ENCODE peak calls at places on chromosomes 7 and 10, in seven cellular contexts. One of them, this sample, is unnamed.

GRCh38 chr10:124472071-124472470 is 10.4 kb downstream of the LHPP start:
- DNase-seq in gastrocnemius medialis: no peak
- DNase-seq in Karpas-422: no peak
- DNase-seq in CD4-positive, CD25-positive, alpha-beta regulatory T cell: no peak
- DNase-seq in NCI-H774: no peak
- DNase-seq in GDM1: no peak
- DNase-seq in T-cell: no peak
- DNase-seq in this sample: no peak

GRCh38 chr10:46551701-46552525 is 4.5 kb downstream of the GPRIN2 start:
- DNase-seq in NCI-H774: no peak
- DNase-seq in CD4-positive, CD25-positive, alpha-beta regulatory T cell: no peak
- DNase-seq in Karpas-422: no peak
- DNase-seq in gastrocnemius medialis: peak
- DNase-seq in GDM1: no peak
- DNase-seq in T-cell: no peak
- DNase-seq in this sample: no peak

GRCh38 chr10:100132427-100132826 is 50.8 kb upstream of the CPN1 start:
- DNase-seq in NCI-H774: no peak
- DNase-seq in gastrocnemius medialis: no peak
- DNase-seq in GDM1: no peak
- DNase-seq in CD4-positive, CD25-positive, alpha-beta regulatory T cell: no peak
- DNase-seq in T-cell: no peak
- DNase-seq in Karpas-422: no peak
- DNase-seq in this sample: no peak

GRCh38 chr7:130841416-130841815 is 107.4 kb upstream of the KLF14 start:
- DNase-seq in GDM1: no peak
- DNase-seq in gastrocnemius medialis: no peak
- DNase-seq in CD4-positive, CD25-positive, alpha-beta regulatory T cell: no peak
- DNase-seq in T-cell: peak
- DNase-seq in Karpas-422: no peak
- DNase-seq in NCI-H774: no peak
- DNase-seq in this sample: no peak

GRCh38 chr7:116271980-116272886 is 61.9 kb downstream of the TES start:
- DNase-seq in NCI-H774: no peak
- DNase-seq in T-cell: no peak
- DNase-seq in CD4-positive, CD25-positive, alpha-beta regulatory T cell: no peak
- DNase-seq in Karpas-422: no peak
- DNase-seq in GDM1: no peak
- DNase-seq in gastrocnemius medialis: peak
- DNase-seq in this sample: peak

GRCh38 chr7:50821457-50821977 is 38.8 kb upstream of the GRB10 start:
- DNase-seq in NCI-H774: peak
- DNase-seq in T-cell: no peak
- DNase-seq in CD4-positive, CD25-positive, alpha-beta regulatory T cell: no peak
- DNase-seq in Karpas-422: no peak
- DNase-seq in GDM1: no peak
- DNase-seq in gastrocnemius medialis: peak
- DNase-seq in this sample: no peak

GRCh38 chr10:130244928-130245495 is 108.8 kb downstream of the GLRX3 start:
- DNase-seq in T-cell: no peak
- DNase-seq in Karpas-422: no peak
- DNase-seq in CD4-positive, CD25-positive, alpha-beta regulatory T cell: no peak
- DNase-seq in gastrocnemius medialis: no peak
- DNase-seq in NCI-H774: no peak
- DNase-seq in GDM1: no peak
- DNase-seq in this sample: no peak

GRCh38 chr7:44740040-44740439 is 8.6 kb upstream of the ZMIZ2 start:
- DNase-seq in NCI-H774: no peak
- DNase-seq in GDM1: no peak
- DNase-seq in CD4-positive, CD25-positive, alpha-beta regulatory T cell: no peak
- DNase-seq in T-cell: no peak
- DNase-seq in gastrocnemius medialis: no peak
- DNase-seq in Karpas-422: no peak
- DNase-seq in this sample: no peak

GRCh38 chr10:93076871-93077270 is 3.2 kb downstream of the CYP26A1 start:
- DNase-seq in GDM1: no peak
- DNase-seq in Karpas-422: no peak
- DNase-seq in NCI-H774: no peak
- DNase-seq in gastrocnemius medialis: no peak
- DNase-seq in T-cell: no peak
- DNase-seq in CD4-positive, CD25-positive, alpha-beta regulatory T cell: no peak
- DNase-seq in this sample: no peak

GRCh38 chr7:87538052-87538451 is 62.6 kb upstream of the ABCB4 start:
- DNase-seq in CD4-positive, CD25-positive, alpha-beta regulatory T cell: no peak
- DNase-seq in gastrocnemius medialis: no peak
- DNase-seq in NCI-H774: no peak
- DNase-seq in Karpas-422: no peak
- DNase-seq in T-cell: no peak
- DNase-seq in GDM1: no peak
- DNase-seq in this sample: no peak

GRCh38 chr7:79386688-79387422 is 66.6 kb downstream of the MAGI2 start:
- DNase-seq in GDM1: no peak
- DNase-seq in gastrocnemius medialis: no peak
- DNase-seq in CD4-positive, CD25-positive, alpha-beta regulatory T cell: no peak
- DNase-seq in Karpas-422: no peak
- DNase-seq in NCI-H774: no peak
- DNase-seq in T-cell: no peak
- DNase-seq in this sample: no peak

GRCh38 chr7:155279787-155280445 is 17.8 kb upstream of the INSIG1 start:
- DNase-seq in NCI-H774: no peak
- DNase-seq in T-cell: no peak
- DNase-seq in GDM1: no peak
- DNase-seq in Karpas-422: no peak
- DNase-seq in gastrocnemius medialis: no peak
- DNase-seq in CD4-positive, CD25-positive, alpha-beta regulatory T cell: no peak
- DNase-seq in this sample: no peak

GRCh38 chr10:28381465-28381864 is 78.6 kb upstream of the MPP7 start:
- DNase-seq in gastrocnemius medialis: no peak
- DNase-seq in CD4-positive, CD25-positive, alpha-beta regulatory T cell: no peak
- DNase-seq in T-cell: no peak
- DNase-seq in Karpas-422: no peak
- DNase-seq in NCI-H774: no peak
- DNase-seq in GDM1: no peak
- DNase-seq in this sample: no peak

GRCh38 chr7:44131173-44132009 is 8.0 kb upstream of the POLD2 start:
- DNase-seq in GDM1: no peak
- DNase-seq in Karpas-422: peak
- DNase-seq in CD4-positive, CD25-positive, alpha-beta regulatory T cell: no peak
- DNase-seq in gastrocnemius medialis: no peak
- DNase-seq in T-cell: no peak
- DNase-seq in NCI-H774: peak
- DNase-seq in this sample: no peak

GRCh38 chr10:121722665-121723064 is 124.4 kb upstream of the FGFR2 start:
- DNase-seq in T-cell: no peak
- DNase-seq in GDM1: no peak
- DNase-seq in CD4-positive, CD25-positive, alpha-beta regulatory T cell: no peak
- DNase-seq in NCI-H774: no peak
- DNase-seq in Karpas-422: no peak
- DNase-seq in gastrocnemius medialis: no peak
- DNase-seq in this sample: no peak

GRCh38 chr7:156440456-156440855 is 200.1 kb upstream of the RNF32 start:
- DNase-seq in Karpas-422: no peak
- DNase-seq in gastrocnemius medialis: no peak
- DNase-seq in CD4-positive, CD25-positive, alpha-beta regulatory T cell: no peak
- DNase-seq in GDM1: no peak
- DNase-seq in T-cell: no peak
- DNase-seq in NCI-H774: no peak
- DNase-seq in this sample: no peak

GRCh38 chr7:142321391-142321790 is 63.5 kb upstream of the PRSS58 start:
- DNase-seq in Karpas-422: no peak
- DNase-seq in T-cell: no peak
- DNase-seq in CD4-positive, CD25-positive, alpha-beta regulatory T cell: no peak
- DNase-seq in gastrocnemius medialis: no peak
- DNase-seq in NCI-H774: no peak
- DNase-seq in GDM1: no peak
- DNase-seq in this sample: no peak

GRCh38 chr7:81499262-81500116 is 270.4 kb downstream of the HGF start:
- DNase-seq in T-cell: no peak
- DNase-seq in GDM1: peak
- DNase-seq in gastrocnemius medialis: no peak
- DNase-seq in Karpas-422: peak
- DNase-seq in CD4-positive, CD25-positive, alpha-beta regulatory T cell: no peak
- DNase-seq in NCI-H774: peak
- DNase-seq in this sample: peak

GRCh38 chr10:111316607-111317006 is 239.8 kb downstream of the ADRA2A start:
- DNase-seq in Karpas-422: peak
- DNase-seq in CD4-positive, CD25-positive, alpha-beta regulatory T cell: no peak
- DNase-seq in gastrocnemius medialis: no peak
- DNase-seq in GDM1: no peak
- DNase-seq in NCI-H774: no peak
- DNase-seq in T-cell: no peak
- DNase-seq in this sample: no peak

GRCh38 chr10:107340345-107340744 is 175.8 kb upstream of the SORCS1 start:
- DNase-seq in gastrocnemius medialis: no peak
- DNase-seq in NCI-H774: no peak
- DNase-seq in GDM1: no peak
- DNase-seq in Karpas-422: no peak
- DNase-seq in CD4-positive, CD25-positive, alpha-beta regulatory T cell: no peak
- DNase-seq in T-cell: no peak
- DNase-seq in this sample: no peak

GRCh38 chr10:121289800-121290199 is 308.4 kb downstream of the FGFR2 start:
- DNase-seq in gastrocnemius medialis: no peak
- DNase-seq in CD4-positive, CD25-positive, alpha-beta regulatory T cell: no peak
- DNase-seq in NCI-H774: no peak
- DNase-seq in Karpas-422: no peak
- DNase-seq in GDM1: no peak
- DNase-seq in T-cell: no peak
- DNase-seq in this sample: no peak

GRCh38 chr10:129531969-129532660 is 65.1 kb downstream of the MGMT start:
- DNase-seq in Karpas-422: no peak
- DNase-seq in gastrocnemius medialis: no peak
- DNase-seq in T-cell: no peak
- DNase-seq in GDM1: no peak
- DNase-seq in NCI-H774: no peak
- DNase-seq in CD4-positive, CD25-positive, alpha-beta regulatory T cell: no peak
- DNase-seq in this sample: peak

GRCh38 chr10:95260397-95260881 is 30.4 kb downstream of the PDLIM1 start:
- DNase-seq in gastrocnemius medialis: no peak
- DNase-seq in CD4-positive, CD25-positive, alpha-beta regulatory T cell: no peak
- DNase-seq in NCI-H774: no peak
- DNase-seq in T-cell: no peak
- DNase-seq in Karpas-422: no peak
- DNase-seq in GDM1: no peak
- DNase-seq in this sample: peak

This sample was measured in astrocyte of the cerebellum.